ENCODE peak calls at places on chromosomes 4 and X, in six cellular contexts. One of them, this sample, is unnamed.

GRCh38 chr4:134045411-134045810 is 156.2 kb downstream of the PABPC4L start:
- DNase-seq in uterus: no peak
- DNase-seq in GM23338: no peak
- DNase-seq in upper lobe of right lung: no peak
- DNase-seq in psoas muscle: no peak
- DNase-seq in left ventricle myocardium inferior: no peak
- DNase-seq in this sample: no peak

GRCh38 chr4:108166441-108167315 is 2.1 kb downstream of the LEF1 start:
- DNase-seq in uterus: no peak
- DNase-seq in GM23338: peak
- DNase-seq in upper lobe of right lung: no peak
- DNase-seq in psoas muscle: no peak
- DNase-seq in left ventricle myocardium inferior: no peak
- DNase-seq in this sample: no peak

GRCh38 chrX:123215397-123216089 is 31.5 kb downstream of the GRIA3 start:
- DNase-seq in uterus: no peak
- DNase-seq in GM23338: no peak
- DNase-seq in upper lobe of right lung: no peak
- DNase-seq in psoas muscle: no peak
- DNase-seq in left ventricle myocardium inferior: peak
- DNase-seq in this sample: no peak

GRCh38 chr4:142703694-142704309 is 142.3 kb downstream of the INPP4B start:
- DNase-seq in uterus: no peak
- DNase-seq in GM23338: no peak
- DNase-seq in upper lobe of right lung: no peak
- DNase-seq in psoas muscle: no peak
- DNase-seq in left ventricle myocardium inferior: no peak
- DNase-seq in this sample: no peak

GRCh38 chrX:132774312-132774711 is 184.1 kb downstream of the HS6ST2 start:
- DNase-seq in uterus: no peak
- DNase-seq in GM23338: no peak
- DNase-seq in upper lobe of right lung: no peak
- DNase-seq in psoas muscle: no peak
- DNase-seq in left ventricle myocardium inferior: no peak
- DNase-seq in this sample: no peak

GRCh38 chr4:78518551-78518950 is 33.0 kb upstream of the ANXA3 start:
- DNase-seq in uterus: no peak
- DNase-seq in GM23338: no peak
- DNase-seq in upper lobe of right lung: no peak
- DNase-seq in psoas muscle: no peak
- DNase-seq in left ventricle myocardium inferior: no peak
- DNase-seq in this sample: peak

GRCh38 chr4:25299476-25300203 is 12.9 kb upstream of the ZCCHC4 start:
- DNase-seq in uterus: no peak
- DNase-seq in GM23338: peak
- DNase-seq in upper lobe of right lung: no peak
- DNase-seq in psoas muscle: no peak
- DNase-seq in left ventricle myocardium inferior: no peak
- DNase-seq in this sample: peak

GRCh38 chr4:146243141-146243882 is 29.0 kb downstream of the REELD1 start:
- DNase-seq in uterus: no peak
- DNase-seq in GM23338: peak
- DNase-seq in upper lobe of right lung: peak
- DNase-seq in psoas muscle: peak
- DNase-seq in left ventricle myocardium inferior: peak
- DNase-seq in this sample: no peak

GRCh38 chr4:3229328-3229727 is 19.6 kb upstream of the MSANTD1 start:
- DNase-seq in uterus: no peak
- DNase-seq in GM23338: no peak
- DNase-seq in upper lobe of right lung: no peak
- DNase-seq in psoas muscle: peak
- DNase-seq in left ventricle myocardium inferior: no peak
- DNase-seq in this sample: no peak

GRCh38 chr4:186642998-186643397 is 80.7 kb downstream of the FAT1 start:
- DNase-seq in uterus: no peak
- DNase-seq in GM23338: no peak
- DNase-seq in upper lobe of right lung: no peak
- DNase-seq in psoas muscle: no peak
- DNase-seq in left ventricle myocardium inferior: peak
- DNase-seq in this sample: no peak

GRCh38 chr4:186644316-186644638 is 79.4 kb downstream of the FAT1 start:
- DNase-seq in uterus: no peak
- DNase-seq in GM23338: no peak
- DNase-seq in upper lobe of right lung: no peak
- DNase-seq in psoas muscle: no peak
- DNase-seq in left ventricle myocardium inferior: no peak
- DNase-seq in this sample: no peak

GRCh38 chr4:186644737-186645261 is 78.9 kb downstream of the FAT1 start:
- DNase-seq in uterus: no peak
- DNase-seq in GM23338: no peak
- DNase-seq in upper lobe of right lung: no peak
- DNase-seq in psoas muscle: no peak
- DNase-seq in left ventricle myocardium inferior: peak
- DNase-seq in this sample: no peak

GRCh38 chr4:186643501-186644315 is 79.9 kb downstream of the FAT1 start:
- DNase-seq in uterus: no peak
- DNase-seq in GM23338: no peak
- DNase-seq in upper lobe of right lung: no peak
- DNase-seq in psoas muscle: no peak
- DNase-seq in left ventricle myocardium inferior: no peak
- DNase-seq in this sample: no peak

DNA sequence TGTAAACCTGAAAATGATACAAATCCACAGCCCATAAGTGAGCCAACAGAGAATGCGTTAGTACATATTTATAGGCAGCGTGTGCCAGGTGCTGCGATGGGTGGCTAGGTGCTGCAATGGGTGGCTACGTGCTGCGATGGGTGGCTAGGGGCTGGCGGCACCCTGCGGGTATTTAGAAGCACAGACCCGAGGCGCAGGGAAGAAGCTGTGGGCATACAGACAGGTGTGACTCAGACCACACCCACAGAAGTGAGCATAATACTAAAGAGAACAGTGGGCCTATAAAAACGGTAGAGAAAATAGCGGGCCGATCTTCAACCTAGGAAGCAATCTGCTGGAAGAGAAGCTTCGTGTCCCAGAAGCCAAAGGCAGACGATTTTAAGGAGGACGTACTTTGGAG is 81.1 kb downstream of the FAT1 start:
- DNase-seq in uterus: no peak
- DNase-seq in GM23338: no peak
- DNase-seq in upper lobe of right lung: no peak
- DNase-seq in psoas muscle: no peak
- DNase-seq in left ventricle myocardium inferior: no peak
- DNase-seq in this sample: no peak
- H3K27ac ChIP-seq in uterus: no peak
- H3K27ac ChIP-seq in GM23338: no peak
- H3K27ac ChIP-seq in upper lobe of right lung: no peak
- H3K27ac ChIP-seq in psoas muscle: no peak
- H3K27ac ChIP-seq in left ventricle myocardium inferior: no peak
- H3K27ac ChIP-seq in this sample: no peak

DNA sequence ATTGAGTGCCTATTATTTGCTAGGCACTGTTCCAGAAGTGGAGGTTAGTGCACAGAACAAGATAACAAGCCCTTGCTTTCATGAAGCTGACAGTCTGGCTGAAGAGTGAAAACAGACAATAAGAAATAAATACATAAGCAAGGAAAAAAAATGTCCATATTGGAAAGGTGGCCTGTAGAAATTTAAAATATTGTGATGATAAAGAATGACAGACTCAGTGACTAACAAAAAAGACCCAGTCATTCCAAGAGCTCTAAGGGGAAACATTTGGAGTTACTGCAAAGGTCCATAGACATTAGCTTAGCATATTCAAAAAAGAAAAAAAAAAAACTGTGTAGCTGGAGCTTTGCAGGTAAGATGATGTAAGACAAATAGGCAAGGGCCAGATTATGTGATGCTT is 1.0 kb upstream of the ANTXR2 start:
- DNase-seq in uterus: no peak
- DNase-seq in GM23338: no peak
- DNase-seq in upper lobe of right lung: no peak
- DNase-seq in psoas muscle: no peak
- DNase-seq in left ventricle myocardium inferior: no peak
- DNase-seq in this sample: no peak
- H3K27ac ChIP-seq in uterus: peak
- H3K27ac ChIP-seq in GM23338: no peak
- H3K27ac ChIP-seq in upper lobe of right lung: peak
- H3K27ac ChIP-seq in psoas muscle: no peak
- H3K27ac ChIP-seq in left ventricle myocardium inferior: peak
- H3K27ac ChIP-seq in this sample: no peak

DNA sequence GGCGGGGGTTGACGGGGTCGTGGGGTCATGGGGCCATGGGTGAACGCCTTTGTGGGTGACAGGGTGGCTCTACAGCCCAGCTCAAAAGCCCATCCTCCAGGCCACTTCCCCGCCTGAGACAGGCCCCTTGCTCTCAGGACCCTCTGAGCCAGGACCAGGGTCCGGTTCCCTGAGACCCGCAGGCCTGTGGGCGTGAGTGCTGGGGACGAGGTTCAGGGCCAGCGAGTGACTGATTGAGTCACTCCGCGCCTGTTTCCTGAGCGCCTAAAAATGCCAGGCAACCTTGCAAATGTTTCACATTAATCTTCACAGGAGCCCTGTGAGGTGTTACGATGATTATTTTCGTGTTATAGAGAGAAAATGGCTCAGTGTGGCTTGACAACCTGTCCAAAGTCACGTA is 97.8 kb downstream of the ZNF674 start:
- DNase-seq in uterus: no peak
- DNase-seq in GM23338: no peak
- DNase-seq in upper lobe of right lung: no peak
- DNase-seq in psoas muscle: no peak
- DNase-seq in left ventricle myocardium inferior: no peak
- DNase-seq in this sample: no peak
- H3K27ac ChIP-seq in uterus: peak
- H3K27ac ChIP-seq in GM23338: no peak
- H3K27ac ChIP-seq in upper lobe of right lung: peak
- H3K27ac ChIP-seq in psoas muscle: peak
- H3K27ac ChIP-seq in left ventricle myocardium inferior: peak
- H3K27ac ChIP-seq in this sample: no peak

GRCh38 chrX:55007633-55008032 is 7.5 kb downstream of the APEX2 start:
- DNase-seq in uterus: peak
- DNase-seq in GM23338: no peak
- DNase-seq in upper lobe of right lung: no peak
- DNase-seq in psoas muscle: no peak
- DNase-seq in left ventricle myocardium inferior: no peak
- DNase-seq in this sample: no peak
- H3K27ac ChIP-seq in uterus: no peak
- H3K27ac ChIP-seq in GM23338: no peak
- H3K27ac ChIP-seq in upper lobe of right lung: no peak
- H3K27ac ChIP-seq in psoas muscle: peak
- H3K27ac ChIP-seq in left ventricle myocardium inferior: peak
- H3K27ac ChIP-seq in this sample: no peak

GRCh38 chr4:82201303-82201702 is 172.5 kb downstream of the HNRNPD start:
- DNase-seq in uterus: no peak
- DNase-seq in GM23338: no peak
- DNase-seq in upper lobe of right lung: peak
- DNase-seq in psoas muscle: no peak
- DNase-seq in left ventricle myocardium inferior: no peak
- DNase-seq in this sample: peak

DNA sequence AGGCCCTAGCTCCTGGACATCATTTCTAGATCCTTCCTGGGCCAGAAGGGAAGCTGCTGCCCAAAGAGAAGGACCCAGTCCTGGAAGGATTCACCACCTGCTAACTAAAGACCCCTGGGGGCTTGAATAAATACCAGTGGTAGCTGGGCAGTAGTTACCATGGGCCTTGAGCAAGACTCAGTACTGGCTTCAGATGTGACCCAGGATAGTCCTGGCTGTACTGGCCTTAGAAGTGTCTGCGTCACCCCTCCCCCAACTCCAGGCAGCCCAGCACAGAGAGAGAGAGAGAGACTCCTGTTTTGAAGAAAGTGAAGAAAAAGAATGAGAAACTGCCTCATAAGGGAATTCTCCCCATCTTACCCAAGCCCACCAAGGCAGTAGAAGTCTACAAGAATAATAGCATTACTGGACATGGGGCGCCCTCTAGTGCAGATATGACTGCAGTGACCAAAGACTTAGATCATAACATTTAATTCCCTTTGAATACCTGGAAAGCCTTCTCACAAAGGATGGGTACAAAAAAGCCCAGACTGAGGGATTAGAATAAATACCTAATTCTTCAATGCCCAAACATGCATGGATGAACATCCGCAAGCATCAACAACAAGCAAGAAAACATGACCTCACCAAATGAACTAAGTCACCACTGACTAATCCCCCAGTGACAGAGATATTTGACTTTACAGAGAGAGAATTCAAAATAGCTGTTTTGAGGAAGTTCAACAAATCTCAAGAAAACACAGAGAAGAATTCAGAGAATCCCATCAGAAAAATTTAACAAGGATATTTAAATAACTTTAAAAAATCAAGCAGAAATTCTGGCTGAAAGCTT is 171.8 kb downstream of the HNRNPD start:
- DNase-seq in uterus: no peak
- DNase-seq in GM23338: peak
- DNase-seq in upper lobe of right lung: no peak
- DNase-seq in psoas muscle: no peak
- DNase-seq in left ventricle myocardium inferior: no peak
- DNase-seq in this sample: no peak
- H3K27ac ChIP-seq in uterus: no peak
- H3K27ac ChIP-seq in GM23338: no peak
- H3K27ac ChIP-seq in upper lobe of right lung: no peak
- H3K27ac ChIP-seq in psoas muscle: no peak
- H3K27ac ChIP-seq in left ventricle myocardium inferior: no peak
- H3K27ac ChIP-seq in this sample: no peak